ENCODE peak calls at places on chromosome 12, in ten cellular contexts. N, H, L, D, J, S, F, R, C and T are unnamed samples.

GRCh38 chr12:59113831-59114273 is 193.5 kb upstream of the LRIG3 start:
- DNase-seq in N (peak), H (peak), L (peak), D (peak), J (no peak), S (peak), F (peak), R (peak), C (peak), T (peak)

GRCh38 chr12:7806863-7807487 is 17.8 kb downstream of the NANOG start:
- DNase-seq in N (peak), H (no peak), L (peak), D (peak), J (no peak), S (peak), F (peak), R (peak), C (peak), T (peak)

GRCh38 chr12:43306066-43306465 is 245.9 kb downstream of the ADAMTS20 start:
- DNase-seq in N (no peak), H (no peak), L (no peak), D (no peak), J (no peak), S (peak), F (no peak), R (no peak), C (no peak), T (no peak)

GRCh38 chr12:79233341-79233761 is 368.8 kb downstream of the SYT1 start:
- DNase-seq in N (no peak), H (no peak), L (peak), D (no peak), J (no peak), S (no peak), F (no peak), R (no peak), C (no peak), T (no peak)

GRCh38 chr12:88401153-88401552 is 179.1 kb downstream of the KITLG start:
- DNase-seq in N (no peak), H (no peak), L (no peak), D (no peak), J (no peak), S (no peak), F (no peak), R (no peak), C (no peak), T (no peak)

GRCh38 chr12:95574799-95575452 is 23.6 kb upstream of the USP44 start:
- DNase-seq in N (peak), H (no peak), L (no peak), D (peak), J (peak), S (no peak), F (peak), R (no peak), C (no peak), T (no peak)

GRCh38 chr12:46209165-46209564 is 59.7 kb downstream of the SLC38A1 start:
- DNase-seq in N (no peak), H (no peak), L (no peak), D (no peak), J (no peak), S (no peak), F (no peak), R (no peak), C (no peak), T (no peak)

GRCh38 chr12:109289004-109289403 is 20.1 kb downstream of the FOXN4 start:
- DNase-seq in N (no peak), H (no peak), L (no peak), D (no peak), J (no peak), S (no peak), F (no peak), R (no peak), C (no peak), T (no peak)

GRCh38 chr12:95396849-95397498 is 77.0 kb upstream of the METAP2 start:
- DNase-seq in N (no peak), H (no peak), L (no peak), D (no peak), J (no peak), S (no peak), F (no peak), R (no peak), C (no peak), T (no peak)

GRCh38 chr12:57216014-57216891 is at the start of gene NXPH4:
- DNase-seq in N (no peak), H (no peak), L (no peak), D (peak), J (no peak), S (no peak), F (peak), R (peak), C (peak), T (no peak)

GRCh38 chr12:67269632-67270578 is 747 bp downstream of the CAND1 start:
- DNase-seq in N (no peak), H (peak), L (no peak), D (peak), J (no peak), S (peak), F (peak), R (peak), C (peak), T (peak)

GRCh38 chr12:24244801-24245200 is 295.3 kb upstream of the SOX5 start:
- DNase-seq in N (no peak), H (no peak), L (no peak), D (no peak), J (no peak), S (no peak), F (no peak), R (no peak), C (no peak), T (no peak)

GRCh38 chr12:31715283-31715825 is 13.5 kb downstream of the AMN1 start:
- DNase-seq in N (no peak), H (no peak), L (peak), D (peak), J (no peak), S (peak), F (no peak), R (no peak), C (no peak), T (no peak)

GRCh38 chr12:42985506-42985905 is 396.0 kb upstream of the PRICKLE1 start:
- DNase-seq in N (no peak), H (no peak), L (no peak), D (peak), J (no peak), S (no peak), F (no peak), R (no peak), C (no peak), T (no peak)

GRCh38 chr12:46585854-46586621 is 213.5 kb upstream of the SLC38A2 start:
- DNase-seq in N (peak), H (no peak), L (no peak), D (peak), J (no peak), S (no peak), F (no peak), R (peak), C (peak), T (no peak)

GRCh38 chr12:9378430-9378835 is 170.2 kb upstream of the PZP start:
- DNase-seq in N (no peak), H (no peak), L (no peak), D (peak), J (no peak), S (peak), F (peak), R (no peak), C (no peak), T (no peak)

GRCh38 chr12:113366827-113367226 is 8.4 kb downstream of the PLBD2 start:
- DNase-seq in N (no peak), H (no peak), L (no peak), D (no peak), J (no peak), S (no peak), F (no peak), R (no peak), C (no peak), T (no peak)

GRCh38 chr12:89391726-89392336 is 39.5 kb upstream of the DUSP6 start:
- DNase-seq in N (no peak), H (no peak), L (no peak), D (no peak), J (no peak), S (no peak), F (no peak), R (no peak), C (no peak), T (no peak)

GRCh38 chr12:120719496-120720233 is 6.0 kb upstream of the ACADS start:
- DNase-seq in N (no peak), H (no peak), L (no peak), D (no peak), J (no peak), S (peak), F (no peak), R (no peak), C (peak), T (no peak)

GRCh38 chr12:108295631-108296030 is 43.5 kb downstream of the CMKLR1 start:
- DNase-seq in N (no peak), H (no peak), L (no peak), D (no peak), J (no peak), S (no peak), F (no peak), R (no peak), C (no peak), T (no peak)

GRCh38 chr12:64890873-64891468 is 66.5 kb downstream of the TBC1D30 start:
- DNase-seq in N (peak), H (no peak), L (no peak), D (peak), J (no peak), S (peak), F (peak), R (no peak), C (no peak), T (peak)
- TF ChIP-seq POLR2AphosphoS5 in N (no peak), H (no peak), L (no peak), D (no peak), J (no peak), S (no peak), F (no peak), R (no peak), C (no peak), T (no peak)

DNA sequence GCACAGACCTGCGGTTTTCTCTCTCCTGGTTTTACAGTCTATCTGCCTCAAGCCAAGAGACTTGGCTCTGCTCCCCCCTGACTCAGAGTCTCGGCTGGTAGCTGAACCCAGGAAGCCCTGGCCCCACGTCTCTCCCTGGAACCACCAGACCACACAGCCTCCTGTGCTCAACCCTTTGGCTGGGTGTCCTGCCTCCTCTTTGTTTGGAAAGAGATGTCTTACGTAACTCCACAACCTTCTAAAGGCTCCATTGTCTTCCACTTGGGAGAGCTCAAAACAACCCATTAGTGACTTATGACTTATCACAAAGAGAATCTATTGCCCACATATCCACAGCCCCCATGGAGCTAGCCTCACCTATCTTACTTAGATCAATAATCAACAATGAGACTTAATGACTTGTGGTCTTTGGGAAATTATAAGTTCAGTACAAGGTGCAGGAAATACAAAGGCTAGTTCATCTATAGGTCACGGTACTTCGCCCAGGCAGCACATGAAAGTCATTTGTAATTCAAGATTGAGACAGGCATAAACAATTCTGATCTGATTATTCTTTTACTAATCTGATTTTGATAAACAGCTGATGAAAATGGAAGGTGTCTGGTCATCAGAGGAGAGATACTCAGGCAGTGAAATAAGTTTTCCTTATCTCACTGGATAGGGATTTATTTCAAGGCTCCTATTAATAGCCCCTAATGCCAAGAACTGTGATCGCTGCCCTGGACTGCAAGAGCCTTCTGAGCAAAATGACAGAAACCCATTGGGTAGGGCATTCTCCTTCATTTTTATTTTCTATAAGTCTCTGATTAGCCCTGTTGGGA is 44.3 kb downstream of the SSPN start:
- DNase-seq in N (peak), H (peak), L (no peak), D (no peak), J (no peak), S (no peak), F (no peak), R (no peak), C (no peak), T (no peak)
- TF ChIP-seq POLR2AphosphoS5 in N (no peak), H (peak), L (no peak), D (no peak), J (no peak), S (no peak), F (no peak), R (no peak), C (no peak), T (no peak)

GRCh38 chr12:4025420-4026358 is 152.5 kb upstream of the PARP11 start:
- DNase-seq in N (no peak), H (no peak), L (no peak), D (peak), J (no peak), S (no peak), F (no peak), R (no peak), C (no peak), T (no peak)
- TF ChIP-seq POLR2AphosphoS5 in N (no peak), H (no peak), L (no peak), D (no peak), J (no peak), S (no peak), F (no peak), R (no peak), C (no peak), T (no peak)

DNA sequence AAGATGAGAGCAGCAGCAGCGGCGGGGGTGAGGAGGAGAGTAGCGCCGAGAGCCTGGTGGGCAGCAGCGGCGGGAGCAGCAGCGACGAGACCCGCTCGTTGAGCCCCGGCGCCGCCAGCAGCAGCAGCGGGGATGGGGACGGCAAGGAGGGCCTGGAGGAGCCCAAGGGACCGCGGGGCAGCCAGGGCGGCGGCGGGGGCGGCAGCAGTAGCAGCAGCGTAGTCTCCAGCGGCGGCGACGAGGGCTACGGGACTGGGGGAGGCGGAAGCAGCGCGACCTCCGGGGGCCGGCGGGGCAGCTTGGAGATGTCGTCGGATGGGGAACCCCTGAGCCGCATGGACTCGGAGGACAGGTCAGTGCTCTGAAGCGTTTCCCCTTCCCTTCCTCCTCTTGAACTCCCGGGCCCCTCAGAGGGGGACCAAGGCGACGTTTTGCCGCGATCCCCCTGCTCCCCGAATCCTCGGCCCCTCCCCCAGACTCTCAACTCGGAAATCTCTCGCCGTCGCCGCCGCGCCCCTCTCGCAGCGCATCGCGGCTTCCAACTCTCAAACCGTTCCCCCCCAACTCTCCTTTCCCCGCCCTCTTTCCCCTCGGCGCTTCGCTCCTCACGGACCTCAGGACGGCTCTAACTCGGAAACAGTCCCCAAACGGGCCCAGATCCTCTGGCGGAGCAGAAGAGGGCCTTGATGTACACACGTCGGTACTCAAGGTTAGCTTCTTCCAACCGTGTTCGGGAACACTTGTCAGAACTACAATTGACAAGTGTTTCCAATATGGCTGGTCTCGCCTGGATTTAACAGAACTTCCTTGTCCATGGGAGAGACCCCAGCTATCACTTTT is 947 bp downstream of the AEBP2 start:
- DNase-seq in N (peak), H (peak), L (no peak), D (peak), J (peak), S (peak), F (peak), R (peak), C (peak), T (peak)
- TF ChIP-seq POLR2AphosphoS5 in N (peak), H (no peak), L (peak), D (no peak), J (no peak), S (peak), F (no peak), R (no peak), C (no peak), T (peak)

GRCh38 chr12:110403975-110404675 is 617 bp upstream of the ANAPC7 start:
- DNase-seq in N (peak), H (peak), L (no peak), D (peak), J (no peak), S (peak), F (peak), R (peak), C (peak), T (peak)
- TF ChIP-seq POLR2AphosphoS5 in N (peak), H (no peak), L (no peak), D (peak), J (peak), S (no peak), F (peak), R (no peak), C (no peak), T (no peak)

GRCh38 chr12:131074221-131075083 is 120.7 kb downstream of the ADGRD1 start:
- DNase-seq in N (no peak), H (no peak), L (no peak), D (no peak), J (no peak), S (no peak), F (no peak), R (no peak), C (peak), T (no peak)
- TF ChIP-seq POLR2AphosphoS5 in N (no peak), H (no peak), L (no peak), D (no peak), J (peak), S (no peak), F (no peak), R (no peak), C (no peak), T (no peak)

GRCh38 chr12:76032043-76032981 is 736 bp upstream of the PHLDA1 start:
- DNase-seq in N (no peak), H (peak), L (peak), D (peak), J (peak), S (peak), F (peak), R (peak), C (peak), T (peak)
- TF ChIP-seq POLR2AphosphoS5 in N (peak), H (peak), L (peak), D (peak), J (no peak), S (no peak), F (no peak), R (no peak), C (no peak), T (no peak)

DNA sequence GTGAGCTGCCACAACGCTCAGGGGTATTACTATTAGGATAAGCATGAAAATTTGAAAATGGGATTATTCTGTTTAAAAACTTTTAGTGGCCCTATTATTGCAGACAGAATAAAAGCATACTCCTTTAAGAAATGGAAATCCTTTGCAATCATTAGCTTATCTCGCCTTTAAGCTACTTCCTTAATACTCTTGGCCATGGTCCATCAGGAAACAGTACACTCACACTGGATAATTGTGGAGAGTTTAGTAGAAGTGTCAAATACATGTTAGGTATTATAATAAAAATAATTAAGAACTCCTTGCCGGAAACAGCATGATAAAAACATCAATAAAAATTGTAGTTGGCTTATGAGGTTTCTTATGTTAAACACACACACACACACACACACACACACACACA is 100.4 kb upstream of the PPFIA2 start:
- DNase-seq in N (no peak), H (no peak), L (no peak), D (no peak), J (no peak), S (no peak), F (no peak), R (no peak), C (no peak), T (no peak)
- TF ChIP-seq POLR2AphosphoS5 in N (no peak), H (no peak), L (no peak), D (no peak), J (no peak), S (no peak), F (no peak), R (no peak), C (peak), T (no peak)